ENCODE peak calls at places on chromosomes 16 and 17, in seven cellular contexts. N is ovary, T is fibroblast of lung, E is HepG2, M is epithelial cell of esophagus, I is A549, X is IMR-90. H is an unnamed sample.

GRCh38 chr16:24035127-24035842 is 199.5 kb downstream of the PRKCB start:
- DNase-seq in X (no peak), M (no peak), N (no peak), I (no peak), E (no peak), T (no peak), H (no peak)

GRCh38 chr17:79648181-79648831 is 37.5 kb upstream of the RBFOX3 start:
- DNase-seq in N (peak), E (no peak), X (no peak), M (no peak), I (no peak), T (no peak), H (no peak)

GRCh38 chr17:27206447-27206846 is 87.5 kb upstream of the WSB1 start:
- DNase-seq in T (no peak), E (peak), N (no peak), I (peak), M (peak), X (no peak), H (peak)

GRCh38 chr17:82283208-82283749 is 9.8 kb upstream of the CSNK1D start:
- DNase-seq in N (no peak), I (peak), M (peak), X (peak), T (peak), E (no peak), H (peak)

GRCh38 chr17:41580244-41580575 is 6.5 kb downstream of the KRT14 start:
- DNase-seq in T (no peak), I (no peak), N (no peak), E (no peak), X (no peak), M (peak), H (no peak)

GRCh38 chr17:52681486-52681885 is 523.0 kb upstream of the CA10 start:
- DNase-seq in X (no peak), E (no peak), T (no peak), I (no peak), N (no peak), M (no peak), H (no peak)

GRCh38 chr16:10993649-10994048 is 49.3 kb downstream of the CLEC16A start:
- DNase-seq in I (no peak), X (no peak), M (no peak), T (no peak), E (no peak), N (no peak), H (no peak)

GRCh38 chr16:82049484-82049883 is 14.4 kb downstream of the HSD17B2 start:
- DNase-seq in I (no peak), E (no peak), X (no peak), T (no peak), N (no peak), M (no peak), H (no peak)

GRCh38 chr16:85557083-85557975 is 55.8 kb upstream of the GSE1 start:
- DNase-seq in T (no peak), N (peak), I (peak), X (no peak), M (peak), E (peak), H (no peak)

GRCh38 chr17:1122681-1123396 is 56.9 kb downstream of the ABR start:
- DNase-seq in T (peak), X (peak), E (peak), N (peak), I (peak), M (peak), H (peak)

GRCh38 chr17:48132375-48132774 is 24.8 kb downstream of the SNX11 start:
- DNase-seq in N (no peak), T (no peak), M (no peak), I (no peak), E (no peak), X (no peak), H (no peak)

GRCh38 chr17:32596666-32597065 is 109.9 kb downstream of the CDK5R1 start:
- DNase-seq in E (no peak), X (peak), N (no peak), I (peak), M (no peak), T (peak), H (peak)

GRCh38 chr16:3590736-3591435 is 13.7 kb upstream of the NLRC3 start:
- DNase-seq in T (no peak), E (no peak), N (no peak), I (no peak), M (peak), X (no peak), H (no peak)

GRCh38 chr17:69900101-69900500 is 174.9 kb upstream of the KCNJ16 start:
- DNase-seq in N (no peak), M (no peak), I (no peak), X (no peak), E (no peak), T (no peak), H (no peak)

GRCh38 chr16:1859650-1860049 is 12.3 kb downstream of the MEIOB start:
- DNase-seq in X (no peak), M (no peak), T (no peak), I (no peak), E (no peak), N (no peak), H (no peak)

GRCh38 chr16:71557954-71558582 is 18.8 kb downstream of the TAT start:
- DNase-seq in T (no peak), I (no peak), X (no peak), E (peak), N (no peak), M (no peak), H (no peak)

GRCh38 chr16:71555230-71555891 is 21.5 kb downstream of the TAT start:
- DNase-seq in I (peak), M (peak), T (no peak), X (no peak), N (no peak), E (no peak), H (no peak)

GRCh38 chr16:71547168-71547567 is 20.9 kb downstream of the CHST4 start:
- DNase-seq in T (no peak), M (no peak), X (no peak), N (no peak), E (no peak), I (no peak), H (no peak)

GRCh38 chr16:71557299-71557698 is 19.6 kb downstream of the TAT start:
- DNase-seq in E (no peak), M (no peak), T (no peak), X (no peak), I (no peak), N (no peak), H (no peak)

GRCh38 chr16:71552698-71553503 is 24.0 kb downstream of the TAT start:
- DNase-seq in N (no peak), I (peak), X (no peak), T (no peak), E (peak), M (peak), H (no peak)
- TF ChIP-seq CTCF in N (no peak), I (no peak), X (no peak), T (no peak), E (peak), M (peak), H (no peak)

GRCh38 chr17:7882068-7882467 is 6.5 kb upstream of the CHD3 start:
- DNase-seq in M (no peak), N (no peak), T (no peak), E (no peak), X (no peak), I (no peak), H (no peak)

GRCh38 chr17:7885357-7886226 is 3.0 kb upstream of the CHD3 start:
- DNase-seq in M (no peak), I (peak), T (peak), E (no peak), N (peak), X (peak), H (no peak)

GRCh38 chr17:7882629-7883028 is 6.0 kb upstream of the CHD3 start:
- DNase-seq in I (no peak), X (no peak), N (no peak), E (no peak), T (no peak), M (no peak), H (no peak)

GRCh38 chr17:7884581-7885356 is 3.8 kb upstream of the CHD3 start:
- DNase-seq in M (no peak), X (no peak), I (no peak), N (peak), T (no peak), E (no peak), H (no peak)

DNA sequence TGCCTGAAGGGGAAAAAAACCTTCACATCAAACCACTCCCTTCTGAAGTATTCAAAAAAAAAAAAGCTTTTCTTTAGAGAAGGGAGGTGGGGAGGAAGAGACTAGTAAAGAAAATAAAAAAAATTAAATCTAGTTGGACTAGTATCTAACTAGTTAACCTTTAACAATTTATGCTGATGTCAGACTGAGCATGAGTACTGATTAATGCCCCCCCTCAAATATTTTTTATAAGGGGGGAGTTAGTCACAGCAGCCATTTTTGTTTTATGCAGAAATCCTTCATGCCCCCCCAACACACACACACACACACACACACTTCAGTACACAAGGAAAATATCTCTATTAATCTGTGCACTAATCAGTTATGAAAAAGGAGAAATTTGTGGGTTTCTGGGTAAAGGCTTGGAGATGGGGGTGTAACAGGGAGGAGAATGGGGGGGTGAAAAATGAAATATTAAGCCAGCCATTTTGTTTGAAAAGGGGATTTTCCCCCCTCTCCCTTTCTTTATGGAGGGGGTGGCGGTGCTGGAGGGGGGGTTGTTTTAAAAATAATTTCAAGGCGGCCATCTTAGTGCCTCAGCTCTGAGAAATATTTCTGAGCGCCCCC is 4.7 kb upstream of the CHD3 start:
- DNase-seq in M (no peak), N (peak), E (no peak), I (peak), X (peak), T (peak), H (peak)
- H3K4me3 ChIP-seq in M (peak), N (peak), E (no peak), I (peak), X (peak), T (peak), H (peak)

GRCh38 chr17:55845385-55845784 is 94.5 kb downstream of the PCTP start:
- DNase-seq in T (peak), N (peak), X (peak), E (no peak), M (peak), I (peak), H (peak)
- TF ChIP-seq CTCF in T (peak), N (no peak), X (peak), E (peak), M (no peak), I (peak), H (peak)

DNA sequence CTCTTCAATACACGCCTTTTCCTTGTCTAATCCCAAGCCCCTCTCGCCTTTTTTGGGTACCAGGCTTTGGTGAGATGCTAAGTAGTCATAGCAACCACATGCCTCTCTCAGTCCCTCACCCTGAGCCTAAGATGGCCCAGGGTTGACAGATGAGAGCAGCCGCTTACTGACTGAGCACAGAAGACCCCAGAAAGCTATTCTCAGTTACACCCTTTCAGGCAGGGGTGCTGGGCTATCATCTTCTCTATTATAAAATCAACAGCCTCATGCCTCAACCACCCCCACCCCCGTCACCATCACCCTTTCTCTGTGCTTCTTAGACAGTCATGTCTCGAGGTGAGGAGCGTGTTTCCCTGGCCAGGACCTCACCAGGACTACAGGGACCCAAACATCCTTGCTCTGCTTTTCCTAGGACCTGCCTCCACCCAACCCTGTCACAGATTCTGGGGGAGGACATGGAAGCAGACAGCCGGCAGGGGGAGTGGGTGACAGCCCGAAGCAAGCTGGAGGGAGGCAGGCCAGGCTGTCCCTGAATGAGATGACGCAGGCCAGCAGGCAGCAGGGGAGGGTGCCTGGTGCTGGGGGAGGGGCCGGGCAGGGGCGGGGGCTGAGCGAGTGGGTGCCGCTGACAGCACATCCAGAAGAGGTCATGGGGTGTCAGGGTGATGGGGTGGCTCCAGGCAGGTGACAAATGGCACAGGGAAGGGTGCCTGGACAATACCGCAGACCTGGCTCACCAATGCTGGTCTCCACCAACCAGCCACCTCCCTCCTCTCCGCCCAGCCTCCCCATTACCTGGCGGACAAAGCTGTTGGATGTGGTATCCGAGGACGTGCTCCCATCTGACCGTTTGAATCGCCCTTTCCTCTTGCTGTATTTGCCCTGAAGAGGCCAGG is 3.1 kb downstream of the CACNB1 start:
- DNase-seq in E (peak), T (peak), X (peak), I (peak), N (peak), M (no peak), H (peak)
- H3K4me3 ChIP-seq in E (no peak), T (no peak), X (no peak), I (no peak), N (no peak), M (no peak), H (no peak)

GRCh38 chr16:58435779-58436178 is 43.5 kb downstream of the GINS3 start:
- DNase-seq in T (no peak), M (no peak), E (no peak), X (no peak), I (no peak), N (no peak), H (no peak)
- TF ChIP-seq CTCF in T (no peak), M (no peak), E (peak), X (no peak), I (no peak), N (no peak), H (no peak)

H was measured in fibroblast of mammary gland.